ENCODE peak calls at places on chromosomes 1 and 21, in eight cellular contexts. D is fibroblast of lung, O is endothelial cell, U is adrenal gland, F is heart left ventricle, L is left ventricle myocardium inferior, Y is mammary epithelial cell, Z is heart right ventricle. N is an unnamed sample.

GRCh38 chr1:176536588-176536987 is 73.6 kb downstream of the PAPPA2 start:
- DNase-seq in U (no peak), F (no peak), O (no peak), D (no peak), Y (no peak), L (no peak), Z (no peak), N (no peak)

GRCh38 chr1:22930235-22930912 is 42.3 kb downstream of the LACTBL1 start:
- DNase-seq in L (peak), D (peak), F (peak), Y (peak), U (peak), Z (peak), O (peak), N (peak)

GRCh38 chr1:95438213-95438948 is 204.4 kb downstream of the RWDD3 start:
- DNase-seq in D (no peak), L (no peak), Y (no peak), U (no peak), O (no peak), F (no peak), Z (no peak), N (no peak)

GRCh38 chr1:218479436-218480115 is 134.4 kb downstream of the TGFB2 start:
- DNase-seq in U (no peak), Y (no peak), D (no peak), Z (no peak), F (no peak), O (no peak), L (no peak), N (no peak)

GRCh38 chr1:155591770-155592169 is 18.2 kb upstream of the MSTO1 start:
- DNase-seq in U (peak), Z (peak), F (peak), D (peak), L (no peak), Y (peak), O (no peak), N (peak)

GRCh38 chr1:43426221-43426620 is 27.5 kb downstream of the HYI start:
- DNase-seq in D (no peak), O (no peak), L (no peak), Y (no peak), U (no peak), Z (no peak), F (no peak), N (no peak)

GRCh38 chr1:14441302-14441741 is 157.2 kb upstream of the KAZN start:
- DNase-seq in L (no peak), Y (peak), F (no peak), D (peak), U (no peak), Z (no peak), O (no peak), N (no peak)

GRCh38 chr1:107683683-107684082 is 281.3 kb downstream of the VAV3 start:
- DNase-seq in F (no peak), L (no peak), D (no peak), U (no peak), Y (no peak), Z (no peak), O (no peak), N (no peak)

GRCh38 chr1:88730132-88730675 is 46.1 kb downstream of the PKN2 start:
- DNase-seq in D (no peak), Z (no peak), F (no peak), L (no peak), Y (no peak), U (no peak), O (no peak), N (no peak)

GRCh38 chr1:187837787-187838186 is 1009.0 kb downstream of the PLA2G4A start:
- DNase-seq in O (no peak), F (no peak), Z (no peak), D (no peak), U (no peak), L (no peak), Y (no peak), N (no peak)

GRCh38 chr1:178230881-178231409 is 137.0 kb downstream of the RASAL2 start:
- DNase-seq in L (no peak), Y (no peak), F (no peak), U (no peak), O (no peak), D (no peak), Z (no peak), N (no peak)

GRCh38 chr1:39877980-39878956 is 5.0 kb downstream of the TRIT1 start:
- DNase-seq in L (no peak), O (no peak), F (no peak), U (no peak), D (no peak), Y (no peak), Z (no peak), N (no peak)

GRCh38 chr1:38221006-38221649 is 174.5 kb upstream of the POU3F1 start:
- DNase-seq in Z (no peak), L (no peak), D (peak), F (no peak), U (no peak), O (no peak), Y (peak), N (no peak)

GRCh38 chr1:162627662-162628296 is 4.5 kb upstream of the DDR2 start:
- DNase-seq in Y (no peak), U (no peak), O (peak), F (no peak), Z (no peak), L (no peak), D (peak), N (no peak)

GRCh38 chr1:20480261-20481157 is 5.5 kb downstream of the CAMK2N1 start:
- DNase-seq in Z (no peak), D (no peak), F (no peak), U (no peak), Y (peak), L (no peak), O (no peak), N (no peak)

GRCh38 chr1:217881131-217881543 is 250.0 kb downstream of the SPATA17 start:
- DNase-seq in D (peak), U (no peak), F (no peak), O (no peak), Z (no peak), L (no peak), Y (no peak), N (no peak)

GRCh38 chr1:241086686-241087085 is 270.3 kb downstream of the RGS7 start:
- DNase-seq in U (no peak), Y (no peak), O (no peak), Z (no peak), L (no peak), D (no peak), F (no peak), N (no peak)

GRCh38 chr1:4021153-4021894 is 121.3 kb upstream of the C1orf174 start:
- DNase-seq in Y (no peak), O (no peak), Z (no peak), U (no peak), F (no peak), D (no peak), L (no peak), N (no peak)

GRCh38 chr1:29757866-29758763 is 521.8 kb downstream of the PTPRU start:
- DNase-seq in D (no peak), Y (no peak), Z (no peak), U (no peak), F (no peak), L (no peak), O (no peak), N (no peak)

GRCh38 chr1:48823161-48823560 is 46.5 kb upstream of the BEND5 start:
- DNase-seq in O (no peak), D (no peak), F (peak), U (peak), Y (no peak), L (peak), Z (peak), N (no peak)

GRCh38 chr1:19307804-19308508 is 4.0 kb downstream of the AKR7A2 start:
- DNase-seq in D (no peak), F (no peak), O (no peak), Z (no peak), U (no peak), Y (no peak), L (no peak), N (no peak)

GRCh38 chr1:32666866-32667566 is 16.0 kb downstream of the RBBP4 start:
- DNase-seq in U (no peak), D (no peak), Z (no peak), Y (no peak), L (no peak), O (no peak), F (no peak), N (no peak)

GRCh38 chr1:67540733-67541125 is 110.5 kb upstream of the SERBP1 start:
- DNase-seq in F (no peak), D (no peak), Y (no peak), U (no peak), L (no peak), O (no peak), Z (no peak), N (no peak)

GRCh38 chr1:41650176-41650519 is 165.7 kb upstream of the EDN2 start:
- DNase-seq in O (no peak), Z (peak), D (no peak), L (no peak), Y (no peak), F (no peak), U (no peak), N (no peak)

GRCh38 chr21:22346576-22346975 is 1348.4 kb downstream of the NCAM2 start:
- DNase-seq in O (no peak), F (no peak), Y (no peak), D (no peak), L (no peak), U (no peak), Z (no peak), N (no peak)

GRCh38 chr21:33080776-33081175 is 10.8 kb downstream of the OLIG1 start:
- DNase-seq in U (no peak), L (no peak), D (no peak), Z (no peak), F (no peak), O (no peak), Y (no peak), N (no peak)

GRCh38 chr1:84271452-84272273 is 29.8 kb upstream of the SAMD13 start:
- DNase-seq in O (no peak), U (no peak), Z (no peak), D (peak), Y (no peak), L (no peak), F (no peak), N (no peak)

DNA sequence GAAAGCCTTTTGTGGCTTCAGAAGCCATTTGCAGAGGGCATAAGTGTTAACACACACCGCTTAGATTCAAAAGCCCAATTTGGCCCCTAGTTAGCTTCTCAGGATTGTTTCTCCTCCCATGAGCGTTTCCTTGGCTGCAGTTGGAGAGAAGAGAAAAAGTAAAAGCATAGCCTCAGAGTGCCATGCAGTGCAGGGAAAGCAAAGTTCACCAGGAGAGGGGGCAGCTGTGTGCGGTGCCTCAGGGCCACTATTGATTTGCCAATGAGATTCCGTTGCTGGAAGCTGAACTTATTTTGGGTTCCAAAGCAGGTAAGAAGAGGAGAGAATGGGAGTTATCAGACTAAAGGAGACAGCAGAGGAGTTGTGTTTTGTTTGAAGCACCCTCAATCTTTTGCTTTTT is 102.4 kb downstream of the SELENOF start:
- DNase-seq in L (no peak), O (no peak), Y (no peak), F (no peak), Z (no peak), U (no peak), D (no peak), N (no peak)
- TF ChIP-seq CTCF in L (no peak), O (no peak), Y (no peak), F (no peak), Z (no peak), U (no peak), D (no peak), N (no peak)

GRCh38 chr21:39533545-39534226 is 79.1 kb upstream of the B3GALT5 start:
- DNase-seq in D (no peak), Z (no peak), L (no peak), O (no peak), Y (no peak), U (no peak), F (no peak), N (peak)

GRCh38 chr21:39535646-39536437 is 76.9 kb upstream of the B3GALT5 start:
- DNase-seq in U (no peak), L (no peak), Y (no peak), D (no peak), F (no peak), O (no peak), Z (no peak), N (no peak)

GRCh38 chr21:39529026-39529425 is 77.3 kb downstream of the SH3BGR start:
- DNase-seq in D (no peak), Z (no peak), U (no peak), F (no peak), L (no peak), Y (no peak), O (peak), N (no peak)

GRCh38 chr21:39527664-39528381 is 76.1 kb downstream of the SH3BGR start:
- DNase-seq in Z (no peak), Y (no peak), D (no peak), U (peak), L (no peak), O (no peak), F (no peak), N (no peak)

DNA sequence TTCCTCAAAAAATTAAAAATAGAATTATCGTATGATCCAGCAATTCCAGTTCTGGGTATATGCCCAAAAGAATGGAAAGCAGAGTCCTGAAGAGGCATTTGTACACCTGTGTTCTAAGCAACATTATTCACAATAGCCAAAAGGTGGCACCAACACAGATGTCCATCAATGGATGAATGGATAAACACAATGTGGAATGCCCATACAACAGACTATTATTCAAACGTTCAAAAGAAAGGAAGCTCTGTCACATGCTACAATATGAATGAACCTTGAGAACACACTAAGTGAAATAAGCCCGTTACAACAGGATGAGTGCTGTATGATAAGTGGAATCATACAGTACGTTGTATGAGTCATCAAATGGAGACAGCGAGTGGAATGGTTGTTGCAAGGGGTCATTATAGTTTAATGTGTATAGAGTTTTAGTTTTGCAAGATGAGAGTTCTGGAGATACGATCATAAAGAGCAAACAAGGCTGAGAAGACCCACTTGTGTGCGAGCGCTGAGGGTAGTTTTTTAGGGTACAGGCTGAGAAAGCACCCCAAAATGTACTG is 80.1 kb downstream of the SH3BGR start:
- DNase-seq in D (no peak), F (no peak), O (no peak), L (no peak), U (no peak), Z (no peak), Y (no peak), N (no peak)
- TF ChIP-seq CTCF in D (no peak), F (no peak), O (no peak), L (no peak), U (no peak), Z (no peak), Y (no peak), N (no peak)

GRCh38 chr1:24316659-24317058 is 2.5 kb upstream of the GRHL3 start:
- DNase-seq in O (no peak), D (no peak), F (no peak), U (no peak), L (no peak), Y (no peak), Z (no peak), N (no peak)
- TF ChIP-seq CTCF in O (no peak), D (no peak), F (no peak), U (no peak), L (no peak), Y (peak), Z (no peak), N (no peak)

GRCh38 chr1:207058878-207059867 is 6.1 kb downstream of the PFKFB2 start:
- DNase-seq in Y (no peak), L (no peak), O (no peak), Z (no peak), D (no peak), U (no peak), F (no peak), N (peak)
- TF ChIP-seq CTCF in Y (no peak), L (no peak), O (no peak), Z (no peak), D (no peak), U (no peak), F (no peak), N (no peak)